ENCODE peak calls at places on chromosomes 6 and 20, in nine cellular contexts. T is AG10803, U is HFF-Myc, G is mesothelial cell of epicardium, J is glutamatergic neuron, Q is GM20000, D is GM13977, L is kidney, B is GM12878. V is an unnamed sample.

GRCh38 chr6:111242452-111242851 is 155.1 kb downstream of the SLC16A10 start:
- DNase-seq in G (no peak), L (no peak), T (peak), J (no peak), Q (no peak), D (no peak), B (no peak), U (no peak), V (peak)

GRCh38 chr20:46752639-46753235 is 43.3 kb downstream of the SLC2A10 start:
- DNase-seq in U (peak), L (no peak), Q (peak), B (no peak), D (peak), T (peak), J (peak), G (peak), V (peak)

GRCh38 chr6:39521826-39522377 is 199.4 kb upstream of the KCNK16 start:
- DNase-seq in U (no peak), D (no peak), L (no peak), Q (no peak), G (no peak), J (no peak), B (no peak), T (no peak), V (no peak)

GRCh38 chr6:21634582-21634981 is 41.0 kb downstream of the SOX4 start:
- DNase-seq in D (no peak), Q (no peak), J (no peak), U (peak), B (no peak), L (no peak), T (peak), G (no peak), V (peak)

GRCh38 chr6:79570802-79571367 is 33.7 kb upstream of the LCA5 start:
- DNase-seq in U (no peak), G (no peak), B (no peak), J (no peak), D (peak), Q (peak), T (peak), L (no peak), V (peak)

GRCh38 chr6:6694825-6695710 is 106.5 kb downstream of the LY86 start:
- DNase-seq in D (no peak), J (no peak), T (peak), U (no peak), Q (no peak), L (peak), G (no peak), B (no peak), V (peak)

GRCh38 chr20:25987073-25987927 is 290.6 kb upstream of the ZNF337 start:
- DNase-seq in B (no peak), T (peak), L (peak), U (no peak), D (no peak), G (no peak), Q (peak), J (peak), V (peak)

GRCh38 chr6:143843689-143844405 is 709 bp downstream of the LTV1 start:
- DNase-seq in D (no peak), G (no peak), J (no peak), T (peak), L (no peak), Q (no peak), U (no peak), B (no peak), V (peak)

GRCh38 chr20:45419188-45420091 is 3.5 kb downstream of the PIGT start:
- DNase-seq in G (no peak), L (no peak), J (no peak), T (peak), B (peak), Q (no peak), D (peak), U (peak), V (peak)

GRCh38 chr6:138063726-138064125 is 43.5 kb downstream of the PERP start:
- DNase-seq in B (no peak), T (no peak), J (no peak), L (no peak), Q (no peak), U (no peak), D (no peak), G (no peak), V (no peak)

GRCh38 chr6:38233161-38233791 is 406.5 kb downstream of the BTBD9 start:
- DNase-seq in J (no peak), B (no peak), D (no peak), U (no peak), T (no peak), L (no peak), Q (no peak), G (no peak), V (peak)

GRCh38 chr6:39444479-39445019 is 122.0 kb upstream of the KCNK16 start:
- DNase-seq in D (no peak), T (no peak), G (no peak), J (no peak), Q (no peak), U (no peak), L (no peak), B (no peak), V (no peak)

GRCh38 chr6:131000544-131000943 is 62.5 kb downstream of the EPB41L2 start:
- DNase-seq in T (no peak), B (no peak), L (no peak), G (no peak), D (no peak), J (no peak), U (no peak), Q (no peak), V (no peak)

GRCh38 chr6:41887355-41887754 is 7.8 kb downstream of the USP49 start:
- DNase-seq in J (no peak), G (no peak), T (peak), L (no peak), B (no peak), D (no peak), Q (no peak), U (no peak), V (no peak)

GRCh38 chr6:20001286-20001685 is 164.1 kb downstream of the ID4 start:
- DNase-seq in L (no peak), U (no peak), D (no peak), T (no peak), J (no peak), B (no peak), G (no peak), Q (no peak), V (no peak)

GRCh38 chr6:144265061-144265357 is 20.1 kb upstream of the UTRN start:
- DNase-seq in U (no peak), J (no peak), T (no peak), G (no peak), B (no peak), D (no peak), Q (no peak), L (no peak), V (peak)

GRCh38 chr6:5315883-5316282 is 54.6 kb downstream of the FARS2 start:
- DNase-seq in J (peak), G (no peak), B (no peak), D (no peak), T (peak), U (peak), L (no peak), Q (no peak), V (no peak)

GRCh38 chr20:48003021-48003420 is 217.7 kb upstream of the SULF2 start:
- DNase-seq in U (no peak), B (no peak), T (no peak), J (no peak), Q (no peak), G (no peak), D (no peak), L (no peak), V (no peak)

GRCh38 chr6:106520711-106521367 is 108.5 kb downstream of the RTN4IP1 start:
- DNase-seq in J (no peak), U (no peak), L (no peak), T (no peak), Q (peak), D (peak), B (peak), G (no peak), V (no peak)

GRCh38 chr6:45678063-45678620 is 300.4 kb upstream of the SUPT3H start:
- DNase-seq in J (no peak), Q (no peak), G (no peak), D (no peak), U (no peak), T (no peak), B (no peak), L (no peak), V (no peak)

GRCh38 chr6:42987533-42988451 is 3.4 kb downstream of the PPP2R5D start:
- DNase-seq in B (no peak), G (no peak), U (no peak), T (no peak), L (no peak), Q (no peak), D (no peak), J (no peak), V (no peak)

GRCh38 chr6:102907181-102907580 is 1513.7 kb downstream of the GRIK2 start:
- DNase-seq in U (no peak), T (no peak), D (no peak), J (no peak), G (no peak), L (peak), B (no peak), Q (no peak), V (no peak)

GRCh38 chr6:147603392-147604081 is 95.0 kb downstream of the SAMD5 start:
- DNase-seq in Q (no peak), B (no peak), D (no peak), J (no peak), T (no peak), G (no peak), L (no peak), U (no peak), V (no peak)

GRCh38 chr20:47493175-47493953 is 8.3 kb upstream of the NCOA3 start:
- DNase-seq in L (peak), D (no peak), Q (no peak), U (peak), B (no peak), G (peak), J (no peak), T (peak), V (peak)

GRCh38 chr6:148451690-148452089 is 109.1 kb downstream of the SASH1 start:
- DNase-seq in G (no peak), Q (no peak), T (no peak), J (no peak), U (no peak), D (no peak), L (no peak), B (no peak), V (no peak)

GRCh38 chr20:60057123-60057865 is 99.1 kb downstream of the CDH26 start:
- DNase-seq in D (peak), Q (peak), B (peak), L (no peak), T (peak), J (peak), U (peak), G (peak), V (peak)

GRCh38 chr20:49948809-49949507 is 12.8 kb downstream of the RNF114 start:
- DNase-seq in U (peak), L (no peak), B (no peak), G (no peak), J (no peak), T (peak), D (no peak), Q (no peak), V (peak)

GRCh38 chr20:22590662-22591061 is 6.3 kb upstream of the FOXA2 start:
- DNase-seq in L (no peak), Q (no peak), D (no peak), G (no peak), B (no peak), J (no peak), U (no peak), T (no peak), V (no peak)

GRCh38 chr6:53986165-53986720 is 125.0 kb upstream of the MLIP start:
- DNase-seq in L (no peak), D (peak), T (peak), U (peak), G (peak), B (no peak), J (peak), Q (peak), V (peak)

GRCh38 chr6:97465877-97466710 is 183.1 kb upstream of the MMS22L start:
- DNase-seq in U (no peak), Q (no peak), J (no peak), B (no peak), D (no peak), T (no peak), G (no peak), L (no peak), V (no peak)

GRCh38 chr6:22785036-22785435 is 215.7 kb downstream of the HDGFL1 start:
- DNase-seq in D (no peak), J (no peak), U (no peak), Q (no peak), G (no peak), L (no peak), B (no peak), T (no peak), V (no peak)

GRCh38 chr20:15759546-15760216 is 813.6 kb downstream of the KIF16B start:
- DNase-seq in G (no peak), Q (no peak), J (no peak), B (no peak), T (peak), D (no peak), L (no peak), U (peak), V (no peak)

GRCh38 chr20:48398506-48399449 is 429.0 kb downstream of the PREX1 start:
- DNase-seq in Q (no peak), U (no peak), D (no peak), J (peak), T (no peak), G (no peak), L (no peak), B (no peak), V (no peak)

GRCh38 chr20:51022803-51023616 is at the start of gene KCNG1:
- DNase-seq in U (no peak), L (peak), J (peak), Q (peak), B (no peak), G (peak), D (peak), T (peak), V (peak)

DNA sequence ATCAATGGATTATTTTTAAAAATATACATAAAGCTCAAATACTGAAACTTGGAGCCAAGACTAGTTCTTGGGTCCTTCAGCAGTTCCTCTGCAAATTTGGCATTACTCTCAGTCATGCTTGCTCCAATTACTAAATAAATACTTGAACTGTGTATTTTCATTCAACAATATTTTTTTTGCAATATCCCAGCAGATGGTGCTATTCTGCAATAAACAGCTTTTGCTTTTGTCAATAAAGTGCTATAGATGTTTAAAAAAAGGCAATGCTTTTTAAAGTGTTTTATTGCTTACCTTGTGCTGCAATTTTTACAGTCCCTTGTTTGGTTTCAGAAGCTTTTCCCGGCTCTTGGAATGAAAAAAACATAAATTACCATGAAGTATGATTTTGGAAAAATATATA is 243.4 kb downstream of the TRDN start:
- DNase-seq in G (no peak), B (no peak), J (no peak), Q (no peak), L (no peak), U (no peak), T (no peak), D (no peak), V (peak)
- TF ChIP-seq CTCF in G (peak), B (no peak), J (peak), Q (no peak), L (peak), U (no peak), T (peak), D (no peak), V (peak)

DNA sequence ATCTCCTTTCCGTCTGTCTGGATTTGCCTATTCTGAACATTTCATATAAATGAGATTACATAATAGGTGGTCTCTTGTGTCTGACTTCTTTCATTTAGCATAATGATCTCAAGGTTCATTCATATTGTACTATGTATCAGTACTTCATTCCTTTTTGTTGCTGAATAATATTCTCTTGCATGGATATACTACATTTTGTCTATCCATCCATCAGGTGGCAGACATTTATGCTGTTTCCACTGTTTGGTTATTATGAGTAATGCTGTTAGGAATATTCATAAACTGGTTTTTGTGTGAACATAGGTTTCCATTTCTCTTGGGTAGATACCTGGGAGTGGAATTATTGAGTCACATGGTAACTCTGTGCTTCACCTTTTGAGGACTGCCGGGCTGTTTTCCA is 148.2 kb upstream of the PMEPA1 start:
- DNase-seq in Q (no peak), G (no peak), J (no peak), L (no peak), T (no peak), B (no peak), U (no peak), D (no peak), V (no peak)
- TF ChIP-seq CTCF in Q (no peak), G (no peak), J (no peak), L (no peak), T (no peak), B (no peak), U (no peak), D (no peak), V (no peak)

DNA sequence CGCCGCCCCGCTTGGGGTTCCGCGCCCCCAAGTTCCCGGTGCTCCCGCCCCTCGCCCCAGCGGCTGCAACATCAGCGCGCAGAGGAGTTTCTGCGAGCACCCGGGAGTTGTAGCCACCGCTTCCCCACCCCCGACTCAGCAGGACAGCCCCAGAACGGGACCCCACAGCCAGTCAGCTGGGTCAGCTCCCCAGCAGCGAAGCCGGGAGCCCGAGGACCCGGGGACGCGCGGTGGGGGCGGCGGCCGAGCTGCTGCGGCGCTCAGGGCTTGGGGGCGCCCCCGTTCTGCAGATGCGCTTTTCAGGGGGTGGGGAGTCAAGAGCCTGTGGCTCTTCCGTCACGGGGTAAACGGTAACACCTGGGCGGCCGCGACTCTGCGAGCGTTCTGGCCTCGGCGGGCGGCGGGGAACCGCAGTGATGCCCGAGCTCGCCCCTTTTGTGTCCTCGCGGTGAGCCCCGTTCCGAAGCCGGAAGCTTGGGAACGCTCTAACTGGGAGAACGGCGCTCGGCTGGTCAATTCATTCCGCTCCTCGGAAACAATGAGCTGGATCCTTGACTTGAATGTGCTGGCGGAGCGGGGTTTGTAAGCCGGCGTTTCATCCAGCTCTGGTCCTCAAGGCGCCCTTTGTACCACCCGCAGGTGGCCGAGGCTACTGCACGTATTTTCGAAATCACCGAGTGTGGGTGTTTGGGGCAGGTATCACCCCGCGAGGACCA is 775 bp downstream of the PLEKHG1 start:
- DNase-seq in J (peak), U (peak), B (no peak), Q (peak), L (peak), G (peak), D (peak), T (peak), V (peak)
- TF ChIP-seq CTCF in J (peak), U (peak), B (peak), Q (no peak), L (peak), G (peak), D (peak), T (peak), V (peak)

DNA sequence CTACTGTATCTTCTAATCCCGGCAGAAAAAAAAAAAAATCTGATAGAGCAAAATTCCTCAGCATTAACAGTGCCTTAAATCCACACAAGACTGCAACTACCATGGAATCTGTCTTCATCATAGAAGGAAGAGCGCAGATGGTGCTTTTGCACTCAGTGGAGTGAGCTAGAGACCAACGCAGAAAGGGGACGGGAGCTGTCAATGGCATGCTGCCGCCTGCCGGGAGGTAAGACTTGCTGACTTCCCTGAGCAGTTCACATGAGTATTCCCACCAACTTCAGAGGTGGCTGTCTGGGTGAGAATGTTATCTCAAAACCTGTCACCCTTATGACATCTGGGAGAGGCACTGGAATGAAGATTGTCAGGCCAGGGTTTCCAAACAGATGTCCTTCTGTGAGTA is 35.6 kb downstream of the DZANK1 start:
- DNase-seq in G (no peak), L (no peak), D (no peak), U (no peak), J (no peak), Q (no peak), T (no peak), B (no peak), V (no peak)
- TF ChIP-seq CTCF in G (no peak), L (peak), D (no peak), U (no peak), J (no peak), Q (no peak), T (no peak), B (no peak), V (no peak)

GRCh38 chr20:39641423-39641822 is 679.3 kb downstream of the DHX35 start:
- DNase-seq in B (no peak), T (no peak), Q (no peak), U (no peak), J (no peak), D (no peak), G (no peak), L (no peak), V (no peak)
- TF ChIP-seq CTCF in B (no peak), T (no peak), Q (no peak), U (no peak), J (no peak), D (no peak), G (no peak), L (no peak), V (no peak)

GRCh38 chr6:29603456-29603855 is 18.5 kb downstream of the OR2H2 start:
- DNase-seq in B (no peak), D (no peak), J (no peak), T (no peak), U (no peak), G (no peak), L (no peak), Q (no peak), V (no peak)

GRCh38 chr6:29597184-29597583 is 12.3 kb downstream of the OR2H2 start:
- DNase-seq in B (no peak), G (no peak), L (no peak), U (no peak), D (no peak), T (no peak), Q (no peak), J (no peak), V (no peak)

GRCh38 chr6:29598348-29598747 is 13.4 kb downstream of the OR2H2 start:
- DNase-seq in B (no peak), D (no peak), J (no peak), T (no peak), L (no peak), G (no peak), U (no peak), Q (no peak), V (no peak)

GRCh38 chr6:29603930-29604329 is 19.0 kb downstream of the OR2H2 start:
- DNase-seq in L (no peak), G (no peak), J (no peak), B (no peak), D (no peak), Q (no peak), U (no peak), T (no peak), V (no peak)

GRCh38 chr6:29602564-29603361 is 17.8 kb downstream of the OR2H2 start:
- DNase-seq in J (peak), D (no peak), U (no peak), T (no peak), Q (no peak), G (no peak), L (no peak), B (no peak), V (no peak)
- TF ChIP-seq CTCF in J (peak), D (peak), U (peak), T (no peak), Q (peak), G (no peak), L (no peak), B (peak), V (no peak)

GRCh38 chr6:119978274-119978889 is 628.8 kb upstream of the MAN1A1 start:
- DNase-seq in G (no peak), Q (peak), T (peak), L (no peak), U (no peak), J (no peak), D (peak), B (no peak), V (peak)
- TF ChIP-seq CTCF in G (no peak), Q (peak), T (peak), L (peak), U (peak), J (peak), D (peak), B (peak), V (peak)

V was measured in fibroblast of the aortic adventitia.